ENCODE peak calls at places on chromosomes 13 and 19, in eight cellular contexts. T is psoas muscle, J is colonic mucosa, G is thoracic aorta, D is upper lobe of right lung, P is left lung, M is heart right ventricle, S is fibroblast of lung. C is an unnamed sample.

GRCh38 chr19:4369109-4369887 is 25.9 kb downstream of the MPND start:
- DNase-seq in S (peak; percentile 56), M (no peak), J (peak; percentile 86), D (peak; percentile 89), P (peak; percentile 84), T (peak; percentile 52), G (no peak), C (peak; percentile 84)

GRCh38 chr19:48975947-48976847 is 11.1 kb downstream of the FTL start:
- DNase-seq in P (no peak), M (no peak), G (no peak), S (no peak), T (no peak), D (no peak), J (no peak), C (no peak)

GRCh38 chr19:50723735-50724521 is 764 bp downstream of the CLEC11A start:
- DNase-seq in J (no peak), S (no peak), G (no peak), M (no peak), P (no peak), T (no peak), D (no peak), C (no peak)

GRCh38 chr13:101545521-101545920 is 93.0 kb downstream of the ITGBL1 start:
- DNase-seq in P (no peak), G (no peak), M (no peak), T (no peak), J (no peak), D (no peak), S (no peak), C (no peak)

GRCh38 chr19:54482889-54483288 is 9.8 kb upstream of the CDC42EP5 start:
- DNase-seq in T (no peak), M (no peak), P (no peak), S (no peak), G (no peak), J (no peak), D (no peak), C (no peak)

GRCh38 chr19:40605201-40605971 is 4.2 kb downstream of the LTBP4 start:
- DNase-seq in M (peak; percentile 76), G (no peak), D (peak; percentile 92), J (peak; percentile 95), S (peak; percentile 72), P (peak; percentile 88), T (peak; percentile 72), C (peak; percentile 89)

GRCh38 chr13:79749985-79750551 is 269.1 kb downstream of the NDFIP2 start:
- DNase-seq in P (peak; percentile 61), M (peak; percentile 15), D (no peak), G (no peak), J (no peak), S (peak; percentile 98), T (peak; percentile 62), C (peak; percentile 63)

GRCh38 chr19:6227941-6228325 is 51.8 kb downstream of the MLLT1 start:
- DNase-seq in S (no peak), G (no peak), M (no peak), D (no peak), P (no peak), T (peak; percentile 13), J (no peak), C (peak; percentile 35)

GRCh38 chr13:37407156-37407555 is 191.4 kb downstream of the POSTN start:
- DNase-seq in J (no peak), M (no peak), D (no peak), G (no peak), T (no peak), P (no peak), S (no peak), C (no peak)

GRCh38 chr13:47303626-47304025 is 406.8 kb upstream of the HTR2A start:
- DNase-seq in J (no peak), D (no peak), T (no peak), P (no peak), S (no peak), M (no peak), G (no peak), C (no peak)

GRCh38 chr19:45187421-45188100 is 9.0 kb downstream of the BLOC1S3 start:
- DNase-seq in D (no peak), P (no peak), G (no peak), T (no peak), J (no peak), M (no peak), S (no peak), C (no peak)

GRCh38 chr13:110549795-110550160 is 11.7 kb downstream of the RAB20 start:
- DNase-seq in P (no peak), T (no peak), D (no peak), S (no peak), G (no peak), J (no peak), M (no peak), C (no peak)

GRCh38 chr19:18345296-18345695 is 4.9 kb downstream of the PGPEP1 start:
- DNase-seq in M (no peak), P (no peak), G (no peak), J (no peak), S (no peak), D (no peak), T (no peak), C (no peak)

GRCh38 chr19:3097442-3097871 is 3.3 kb downstream of the GNA11 start:
- DNase-seq in M (peak; percentile 29), S (no peak), P (no peak), D (peak; percentile 59), J (peak; percentile 58), T (no peak), G (no peak), C (no peak)

GRCh38 chr13:90485441-90485840 is 862.0 kb upstream of the MIR17HG start:
- DNase-seq in M (no peak), D (no peak), T (no peak), P (no peak), S (peak; percentile 92), G (no peak), J (no peak), C (no peak)

GRCh38 chr19:21260164-21260847 is 68.9 kb downstream of the ZNF708 start:
- DNase-seq in J (no peak), M (no peak), S (no peak), T (no peak), D (no peak), P (no peak), G (no peak), C (no peak)

GRCh38 chr19:21256722-21257121 is 72.5 kb downstream of the ZNF708 start:
- DNase-seq in D (no peak), S (peak; percentile 13), T (no peak), J (no peak), P (no peak), G (no peak), M (no peak), C (no peak)
- TF ChIP-seq CTCF in D (peak; percentile 20), S (no peak), T (no peak), J (no peak), P (no peak), G (no peak), M (peak; percentile 40), C (peak; percentile 19)

GRCh38 chr19:13016245-13016627 is 21.0 kb downstream of the NFIX start:
- DNase-seq in S (no peak), T (no peak), D (no peak), G (no peak), P (no peak), M (no peak), J (no peak), C (no peak)

GRCh38 chr19:13019330-13019729 is 24.1 kb downstream of the NFIX start:
- DNase-seq in G (no peak), S (no peak), J (no peak), M (no peak), D (no peak), T (no peak), P (no peak), C (no peak)

GRCh38 chr19:13016628-13017305 is 21.5 kb downstream of the NFIX start:
- DNase-seq in T (no peak), J (no peak), D (no peak), S (no peak), G (no peak), P (no peak), M (no peak), C (no peak)

GRCh38 chr19:13018037-13018914 is 23.0 kb downstream of the NFIX start:
- DNase-seq in M (peak; percentile 77), D (peak; percentile 85), T (peak; percentile 78), G (no peak), P (no peak), S (peak; percentile 80), J (no peak), C (no peak)

GRCh38 chr19:13017306-13018036 is 22.2 kb downstream of the NFIX start:
- DNase-seq in P (no peak), S (no peak), D (no peak), T (no peak), G (no peak), M (no peak), J (no peak), C (no peak)
- H3K4me1 ChIP-seq in P (peaks cover 99% of the 10 kb centered on the region), S (peaks cover 38% of the 10 kb centered on the region), D (peaks cover 74% of the 10 kb centered on the region), T (peaks cover 72% of the 10 kb centered on the region), G (peaks cover 95% of the 10 kb centered on the region), M (peaks cover 88% of the 10 kb centered on the region), J (peaks cover 7% of the 10 kb centered on the region), C (peaks cover 97% of the 10 kb centered on the region)

DNA sequence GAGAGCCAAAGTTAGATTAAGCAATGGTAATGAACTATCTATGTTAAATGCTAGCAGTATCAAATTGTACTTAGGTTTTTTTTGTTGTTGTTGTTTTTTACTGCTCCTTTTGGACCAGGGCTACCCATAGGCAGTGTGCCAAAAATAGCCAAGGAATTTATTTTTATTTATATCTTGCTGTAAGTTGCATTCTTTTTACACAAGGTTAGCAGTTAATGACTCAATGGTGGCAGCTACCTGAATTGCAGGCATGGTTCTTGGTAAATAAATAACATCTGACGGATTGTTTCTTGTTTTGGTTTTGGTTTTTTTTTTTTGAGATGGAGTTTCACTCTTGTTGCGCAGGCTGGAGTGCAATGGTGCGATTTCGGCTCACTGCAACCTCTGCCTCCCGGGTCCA is 194.8 kb upstream of the TSC22D1 start:
- DNase-seq in J (no peak), P (no peak), D (no peak), T (no peak), S (no peak), M (no peak), G (no peak), C (no peak)
- TF ChIP-seq CTCF in J (no peak), P (no peak), D (no peak), T (no peak), S (no peak), M (no peak), G (no peak), C (no peak)

DNA sequence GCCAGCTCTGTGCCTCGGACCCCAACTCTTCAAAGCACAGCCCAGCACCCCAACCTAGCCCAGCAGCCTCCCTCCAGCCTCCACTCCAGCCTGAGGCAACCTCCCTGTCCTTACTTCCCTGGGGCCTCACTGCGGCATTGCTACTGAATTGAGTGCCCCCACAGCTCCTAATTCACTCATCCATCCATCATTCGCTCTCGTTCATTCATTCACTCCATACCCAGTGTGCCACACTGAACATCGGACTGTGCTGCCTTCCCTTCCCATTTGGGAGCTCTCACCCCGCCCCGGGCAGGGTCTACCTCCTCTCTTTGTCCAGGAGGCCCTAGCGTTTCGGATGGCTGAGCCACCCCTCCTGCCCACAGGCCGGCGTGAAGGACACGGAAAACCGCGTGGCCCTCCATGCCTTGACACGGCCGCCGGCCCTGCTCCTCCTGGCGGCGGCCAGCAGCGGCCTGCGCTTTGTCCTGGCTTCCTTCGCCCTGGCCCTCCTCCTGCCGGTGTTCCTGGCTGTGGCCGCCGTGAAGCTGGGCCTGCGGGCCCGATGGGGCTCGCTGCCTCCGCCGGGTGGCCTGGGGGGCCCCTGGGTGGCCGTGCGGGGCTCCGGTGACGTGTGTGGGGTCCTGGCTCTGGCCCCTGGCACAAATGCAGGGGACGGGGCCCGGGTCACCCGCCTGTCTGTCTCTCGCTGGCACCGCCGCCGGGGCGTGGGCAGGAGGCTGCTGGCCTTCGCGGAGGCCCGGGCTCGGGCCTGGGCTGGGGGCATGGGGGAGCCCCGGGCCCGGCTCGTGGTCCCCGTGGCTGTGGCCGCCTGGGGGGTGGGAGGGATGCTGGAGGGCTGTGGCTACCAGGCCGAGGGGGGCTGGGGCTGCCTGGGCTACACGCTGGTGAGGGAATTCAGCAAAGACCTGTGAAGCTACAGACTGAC is 1.3 kb downstream of the NAT14 start:
- DNase-seq in S (no peak), P (no peak), M (no peak), D (no peak), G (no peak), T (no peak), J (no peak), C (no peak)
- H3K4me1 ChIP-seq in S (peaks cover 38% of the 10 kb centered on the region), P (peaks cover 30% of the 10 kb centered on the region), M (peaks cover 46% of the 10 kb centered on the region), D (peaks cover 8% of the 10 kb centered on the region), G (peaks cover 42% of the 10 kb centered on the region), T (peaks cover 9% of the 10 kb centered on the region), J (peaks cover 10% of the 10 kb centered on the region), C (peaks cover 42% of the 10 kb centered on the region)